ENCODE peak calls at places on chromosomes 7 and 10, in seven cellular contexts. I is thoracic aorta; F is left cardiac atrium; E is KBM-7; D is stimulated activated CD4-positive, alpha-beta T cell treated with anti-CD3 and anti-CD28 coated beads, Interleukin-15, amount 100 ng/mL, for 24 hours; A is fibroblast of mammary gland; K is NCI-H1417 treated with DMSO at 0.1 percent for 48 hours. W is an unnamed sample.

GRCh38 chr7:124155400-124156022 is 122.6 kb upstream of the TMEM229A start:
- DNase-seq in I (no peak), F (no peak), E (peak), D (no peak), A (peak), K (peak), W (no peak)

GRCh38 chr10:24952146-24952700 is at the start of gene PRTFDC1:
- DNase-seq in I (no peak), F (peak), E (peak), D (peak), A (no peak), K (no peak), W (no peak)

GRCh38 chr10:43199684-43200537 is 61.7 kb downstream of the CSGALNACT2 start:
- DNase-seq in I (no peak), F (no peak), E (no peak), D (no peak), A (no peak), K (no peak), W (no peak)

GRCh38 chr10:60099998-60100747 is 193.8 kb upstream of the CCDC6 start:
- DNase-seq in I (no peak), F (no peak), E (peak), D (no peak), A (peak), K (no peak), W (no peak)

GRCh38 chr7:47943676-47944474 is 4.4 kb downstream of the PKD1L1 start:
- DNase-seq in I (no peak), F (no peak), E (no peak), D (no peak), A (no peak), K (no peak), W (no peak)

GRCh38 chr7:28219793-28220192 is 39.2 kb upstream of the JAZF1 start:
- DNase-seq in I (no peak), F (no peak), E (no peak), D (no peak), A (no peak), K (no peak), W (no peak)

GRCh38 chr7:127938588-127938987 is 92.6 kb downstream of the LRRC4 start:
- DNase-seq in I (no peak), F (no peak), E (no peak), D (no peak), A (peak), K (no peak), W (no peak)

GRCh38 chr10:16967866-16968721 is 150.9 kb upstream of the RSU1 start:
- DNase-seq in I (no peak), F (peak), E (no peak), D (no peak), A (peak), K (no peak), W (no peak)

GRCh38 chr7:106629521-106629920 is 31.4 kb downstream of the CCDC71L start:
- DNase-seq in I (no peak), F (no peak), E (no peak), D (no peak), A (peak), K (no peak), W (no peak)

GRCh38 chr7:101865031-101865824 is 47.8 kb downstream of the CUX1 start:
- DNase-seq in I (no peak), F (no peak), E (no peak), D (no peak), A (no peak), K (no peak), W (no peak)

GRCh38 chr7:1931248-1931950 is 261.3 kb downstream of the ELFN1 start:
- DNase-seq in I (no peak), F (no peak), E (no peak), D (no peak), A (peak), K (no peak), W (no peak)

GRCh38 chr10:92923416-92923815 is 75.1 kb downstream of the EXOC6 start:
- DNase-seq in I (no peak), F (no peak), E (peak), D (no peak), A (no peak), K (no peak), W (no peak)

GRCh38 chr10:13859979-13860619 is 273.3 kb downstream of the PRPF18 start:
- DNase-seq in I (no peak), F (no peak), E (no peak), D (no peak), A (no peak), K (no peak), W (no peak)

GRCh38 chr10:10785627-10786333 is 231.9 kb upstream of the CELF2 start:
- DNase-seq in I (no peak), F (no peak), E (no peak), D (no peak), A (peak), K (no peak), W (no peak)

GRCh38 chr7:97731736-97732370 is at the start of gene TAC1:
- DNase-seq in I (no peak), F (no peak), E (no peak), D (peak), A (peak), K (no peak), W (no peak)

GRCh38 chr7:68009716-68010115 is 1013.1 kb downstream of the TYW1 start:
- DNase-seq in I (no peak), F (no peak), E (no peak), D (no peak), A (no peak), K (no peak), W (no peak)

GRCh38 chr7:2651336-2651735 is 19.6 kb downstream of the TTYH3 start:
- DNase-seq in I (no peak), F (no peak), E (peak), D (no peak), A (peak), K (no peak), W (no peak)

GRCh38 chr7:144459635-144460034 is 56.1 kb upstream of the NOBOX start:
- DNase-seq in I (no peak), F (no peak), E (no peak), D (no peak), A (no peak), K (no peak), W (no peak)

GRCh38 chr10:80415734-80416281 is 7.5 kb downstream of the PRXL2A start:
- DNase-seq in I (no peak), F (no peak), E (no peak), D (no peak), A (no peak), K (no peak), W (no peak)

GRCh38 chr10:126459878-126460481 is 71.7 kb upstream of the ADAM12 start:
- DNase-seq in I (no peak), F (no peak), E (no peak), D (no peak), A (peak), K (no peak), W (no peak)

GRCh38 chr10:116247701-116248100 is 25.3 kb downstream of the GFRA1 start:
- DNase-seq in I (no peak), F (no peak), E (no peak), D (no peak), A (no peak), K (no peak), W (no peak)

GRCh38 chr10:72127571-72127970 is 39.2 kb upstream of the SPOCK2 start:
- DNase-seq in I (no peak), F (no peak), E (no peak), D (no peak), A (no peak), K (no peak), W (no peak)

GRCh38 chr7:49483142-49483541 is 290.3 kb upstream of the VWC2 start:
- DNase-seq in I (no peak), F (peak), E (peak), D (no peak), A (no peak), K (no peak), W (no peak)

GRCh38 chr7:1531979-1532455 is 1.5 kb downstream of the MAFK start:
- DNase-seq in I (no peak), F (no peak), E (no peak), D (no peak), A (no peak), K (no peak), W (no peak)

GRCh38 chr7:123747620-123748141 is 1.1 kb downstream of the WASL start:
- DNase-seq in I (peak), F (peak), E (peak), D (peak), A (peak), K (no peak), W (peak)

GRCh38 chr7:1961776-1962276 is 270.9 kb downstream of the MAD1L1 start:
- DNase-seq in I (no peak), F (no peak), E (peak), D (peak), A (peak), K (no peak), W (no peak)